ENCODE peak calls at places on chromosomes 13 and 19, in seven cellular contexts. O is fibroblast of the aortic adventitia; H is occipital lobe; X is NCI-H2171; D is Kasumi-1; Z is activated CD4-positive, CD25-positive, alpha-beta regulatory T cell; I is lung. G is an unnamed sample.
A peak's percentile ranks its signal among the peaks of the same experiment; 100 is the strongest.

GRCh38 chr19:20969898-20970297 is 46.8 kb downstream of the ZNF85 start:
- DNase-seq in I (no peak), D (no peak), O (no peak), Z (no peak), H (no peak), X (no peak), G (no peak)

GRCh38 chr19:48812094-48812929 is 1.5 kb upstream of the BCAT2 start:
- DNase-seq in H (peak; percentile 72), D (peak; percentile 3), Z (no peak), O (peak; percentile 60), I (peak; percentile 89), X (peak; percentile 88), G (no peak)

GRCh38 chr19:13097331-13098258 is 5.1 kb downstream of the LYL1 start:
- DNase-seq in X (no peak), D (peak; percentile 96), Z (no peak), I (no peak), H (no peak), O (no peak), G (no peak)

GRCh38 chr19:15643387-15643786 is 2.7 kb downstream of the CYP4F3 start:
- DNase-seq in Z (no peak), H (no peak), I (no peak), O (no peak), D (no peak), X (no peak), G (no peak)

GRCh38 chr13:46140044-46140443 is 35.2 kb upstream of the CPB2 start:
- DNase-seq in Z (no peak), O (no peak), X (no peak), H (no peak), D (no peak), I (no peak), G (no peak)

GRCh38 chr13:46355906-46356305 is 31.1 kb downstream of the RUBCNL start:
- DNase-seq in H (no peak), O (no peak), D (no peak), I (no peak), Z (no peak), X (no peak), G (no peak)

GRCh38 chr19:14167594-14168138 is 31.3 kb upstream of the ASF1B start:
- DNase-seq in X (no peak), D (no peak), Z (no peak), H (no peak), O (no peak), I (no peak), G (no peak)

GRCh38 chr19:16076154-16076957 is at the start of gene TPM4:
- DNase-seq in H (peak; percentile 76), Z (peak; percentile 43), D (peak; percentile 88), O (peak; percentile 96), X (peak; percentile 41), I (peak; percentile 91), G (peak; percentile 86)

GRCh38 chr19:33431986-33432385 is 58.5 kb downstream of the CEBPG start:
- DNase-seq in Z (no peak), H (no peak), D (no peak), I (no peak), X (no peak), O (peak; percentile 6), G (no peak)

GRCh38 chr19:3556978-3557460 is 367 bp downstream of the MFSD12 start:
- DNase-seq in O (no peak), D (peak; percentile 8), I (no peak), X (peak; percentile 26), H (no peak), Z (peak; percentile 29), G (no peak)

GRCh38 chr13:111119966-111120365 is 4.9 kb downstream of the ARHGEF7 start:
- DNase-seq in Z (no peak), H (no peak), X (no peak), I (no peak), D (no peak), O (no peak), G (no peak)

GRCh38 chr13:46143239-46143701 is 38.4 kb upstream of the CPB2 start:
- DNase-seq in X (no peak), I (no peak), Z (no peak), D (no peak), H (no peak), O (no peak), G (no peak)

GRCh38 chr19:1365964-1366695 is 17.6 kb upstream of the NDUFS7 start:
- DNase-seq in H (no peak), Z (no peak), D (no peak), O (no peak), X (no peak), I (no peak), G (no peak)

GRCh38 chr13:56561327-56561726 is 579.4 kb upstream of the PRR20A start:
- DNase-seq in X (no peak), O (no peak), H (no peak), D (peak; percentile 50), Z (no peak), I (no peak), G (no peak)

GRCh38 chr13:38309397-38309796 is 40.3 kb upstream of the UFM1 start:
- DNase-seq in X (no peak), O (no peak), H (no peak), D (no peak), Z (no peak), I (no peak), G (no peak)

GRCh38 chr13:46663216-46663615 is 110.2 kb downstream of the LRCH1 start:
- DNase-seq in I (no peak), Z (no peak), O (no peak), D (no peak), X (no peak), H (no peak), G (no peak)

GRCh38 chr19:3855321-3855720 is 13.5 kb downstream of the ZFR2 start:
- DNase-seq in X (no peak), I (no peak), D (no peak), H (no peak), Z (no peak), O (no peak), G (no peak)

GRCh38 chr19:20503536-20503935 is 62.0 kb downstream of the ZNF737 start:
- DNase-seq in D (no peak), I (peak; percentile 35), X (no peak), O (peak; percentile 8), Z (no peak), H (no peak), G (no peak)

GRCh38 chr13:73141292-73141771 is 82.5 kb downstream of the KLF5 start:
- DNase-seq in D (no peak), Z (no peak), H (no peak), O (peak; percentile 50), I (no peak), X (no peak), G (no peak)

GRCh38 chr19:15248648-15249559 is 16.7 kb upstream of the EPHX3 start:
- DNase-seq in I (peak; percentile 64), Z (no peak), H (peak; percentile 27), O (peak; percentile 91), X (no peak), D (no peak), G (no peak)

GRCh38 chr19:41263042-41263849 is 926 bp upstream of the HNRNPUL1 start:
- DNase-seq in I (peak; percentile 58), O (peak; percentile 76), H (peak; percentile 74), X (peak; percentile 79), Z (peak; percentile 34), D (peak; percentile 77), G (peak; percentile 20)

GRCh38 chr19:2083174-2083854 is 12.8 kb downstream of the MOB3A start:
- DNase-seq in Z (no peak), I (no peak), D (peak; percentile 56), X (no peak), O (no peak), H (no peak), G (no peak)

GRCh38 chr13:27005556-27005955 is 166.1 kb downstream of the USP12 start:
- DNase-seq in I (no peak), O (no peak), D (no peak), Z (no peak), X (no peak), H (peak; percentile 70), G (no peak)

GRCh38 chr13:26433776-26434175 is 123.7 kb upstream of the WASF3 start:
- DNase-seq in D (no peak), O (no peak), H (no peak), X (no peak), Z (no peak), I (no peak), G (no peak)

GRCh38 chr13:44780586-44781280 is 204.6 kb upstream of the TSC22D1 start:
- DNase-seq in O (no peak), D (no peak), X (no peak), Z (no peak), H (no peak), I (no peak), G (no peak)

GRCh38 chr13:24745861-24746617 is 17.9 kb upstream of the RNF17 start:
- DNase-seq in Z (no peak), X (no peak), D (no peak), I (no peak), H (no peak), O (no peak), G (no peak)

GRCh38 chr13:108200781-108201398 is 14.4 kb downstream of the LIG4 start:
- DNase-seq in I (no peak), D (no peak), Z (no peak), O (no peak), X (no peak), H (no peak), G (no peak)

GRCh38 chr19:1896508-1896907 is 8.7 kb upstream of the ADAT3 start:
- DNase-seq in O (no peak), I (no peak), Z (no peak), H (no peak), D (no peak), X (no peak), G (no peak)

GRCh38 chr13:47299316-47299715 is 402.5 kb upstream of the HTR2A start:
- DNase-seq in H (no peak), I (no peak), Z (no peak), X (no peak), D (no peak), O (peak; percentile 66), G (no peak)

GRCh38 chr19:41555752-41556151 is 20.2 kb upstream of the CEACAM21 start:
- DNase-seq in D (no peak), X (no peak), Z (no peak), H (no peak), I (no peak), O (no peak), G (no peak)